ENCODE peak calls at places on chromosome 22, in seven cellular contexts. One of them, this sample, is unnamed.

GRCh38 chr22:34301569-34301968 is 381.3 kb upstream of the LARGE1 start:
- DNase-seq in upper lobe of right lung: no peak
- DNase-seq in astrocyte of the spinal cord: no peak
- DNase-seq in endodermal cell: no peak
- DNase-seq in cardiac muscle cell: peak
- DNase-seq in A673: no peak
- DNase-seq in pancreas: no peak
- DNase-seq in this sample: no peak

GRCh38 chr22:21446128-21446826 is 20.9 kb upstream of the TMEM191C start:
- DNase-seq in upper lobe of right lung: peak
- DNase-seq in astrocyte of the spinal cord: no peak
- DNase-seq in endodermal cell: peak
- DNase-seq in cardiac muscle cell: no peak
- DNase-seq in A673: no peak
- DNase-seq in pancreas: peak
- DNase-seq in this sample: no peak

GRCh38 chr22:19791243-19791642 is 30.7 kb downstream of the TBX1 start:
- DNase-seq in upper lobe of right lung: no peak
- DNase-seq in astrocyte of the spinal cord: no peak
- DNase-seq in endodermal cell: no peak
- DNase-seq in cardiac muscle cell: no peak
- DNase-seq in A673: no peak
- DNase-seq in pancreas: no peak
- DNase-seq in this sample: no peak

GRCh38 chr22:32334640-32335365 is 22.9 kb upstream of the RFPL3 start:
- DNase-seq in upper lobe of right lung: peak
- DNase-seq in astrocyte of the spinal cord: no peak
- DNase-seq in endodermal cell: peak
- DNase-seq in cardiac muscle cell: no peak
- DNase-seq in A673: no peak
- DNase-seq in pancreas: no peak
- DNase-seq in this sample: no peak

GRCh38 chr22:45604239-45604711 is 67.4 kb upstream of the ATXN10 start:
- DNase-seq in upper lobe of right lung: no peak
- DNase-seq in astrocyte of the spinal cord: peak
- DNase-seq in endodermal cell: no peak
- DNase-seq in cardiac muscle cell: no peak
- DNase-seq in A673: no peak
- DNase-seq in pancreas: peak
- DNase-seq in this sample: no peak

GRCh38 chr22:17612057-17612456 is 16.5 kb downstream of the ATP6V1E1 start:
- DNase-seq in upper lobe of right lung: no peak
- DNase-seq in astrocyte of the spinal cord: no peak
- DNase-seq in endodermal cell: no peak
- DNase-seq in cardiac muscle cell: no peak
- DNase-seq in A673: no peak
- DNase-seq in pancreas: no peak
- DNase-seq in this sample: no peak

GRCh38 chr22:29426476-29426875 is 11.9 kb upstream of the RFPL1 start:
- DNase-seq in upper lobe of right lung: no peak
- DNase-seq in astrocyte of the spinal cord: no peak
- DNase-seq in endodermal cell: no peak
- DNase-seq in cardiac muscle cell: no peak
- DNase-seq in A673: no peak
- DNase-seq in pancreas: no peak
- DNase-seq in this sample: no peak

GRCh38 chr22:29268511-29269229 is 602 bp downstream of the EWSR1 start:
- DNase-seq in upper lobe of right lung: peak
- DNase-seq in astrocyte of the spinal cord: peak
- DNase-seq in endodermal cell: peak
- DNase-seq in cardiac muscle cell: peak
- DNase-seq in A673: peak
- DNase-seq in pancreas: peak
- DNase-seq in this sample: peak

GRCh38 chr22:36295247-36295646 is 42.3 kb downstream of the APOL1 start:
- DNase-seq in upper lobe of right lung: no peak
- DNase-seq in astrocyte of the spinal cord: no peak
- DNase-seq in endodermal cell: no peak
- DNase-seq in cardiac muscle cell: no peak
- DNase-seq in A673: no peak
- DNase-seq in pancreas: no peak
- DNase-seq in this sample: no peak

GRCh38 chr22:45208696-45208992 is 32.0 kb downstream of the KIAA0930 start:
- DNase-seq in upper lobe of right lung: no peak
- DNase-seq in astrocyte of the spinal cord: no peak
- DNase-seq in endodermal cell: no peak
- DNase-seq in cardiac muscle cell: no peak
- DNase-seq in A673: no peak
- DNase-seq in pancreas: no peak
- DNase-seq in this sample: no peak

DNA sequence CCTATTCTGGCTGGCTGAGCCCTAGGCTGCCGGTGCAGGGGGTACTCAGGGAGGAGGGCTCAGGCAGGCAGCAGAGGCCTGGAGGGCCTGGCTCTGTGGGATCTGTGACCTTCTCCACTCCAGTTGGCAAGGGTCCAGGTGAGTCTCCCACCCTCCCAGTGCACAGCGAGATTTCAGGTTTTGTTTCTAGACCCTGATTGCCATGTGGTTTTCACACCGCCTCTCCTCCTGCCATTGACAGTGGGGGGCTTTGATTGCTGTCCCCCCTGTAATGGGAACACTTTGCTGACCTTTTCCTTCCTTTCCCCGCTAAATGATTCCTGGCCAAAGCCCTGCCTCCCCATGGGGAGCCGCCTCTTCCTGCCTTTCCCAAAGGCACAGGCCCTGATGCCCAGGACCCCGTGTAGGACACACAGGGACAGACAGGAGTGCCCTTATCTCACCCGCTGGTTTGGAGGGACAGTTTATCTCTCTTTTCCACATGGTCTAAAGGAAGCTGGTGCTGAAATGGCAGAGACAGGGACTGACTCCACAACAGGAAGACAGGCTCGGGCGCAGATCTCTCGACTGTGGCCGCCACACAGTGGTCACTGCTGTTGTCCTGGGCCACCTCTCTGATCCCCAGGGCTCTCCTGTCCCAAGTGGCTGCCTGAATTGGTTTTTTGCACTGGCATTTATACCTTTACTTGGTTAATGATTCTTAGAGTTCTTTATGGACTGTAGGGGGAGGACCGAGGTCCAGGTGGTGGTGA is 43.4 kb downstream of the BCR start:
- DNase-seq in upper lobe of right lung: no peak
- DNase-seq in astrocyte of the spinal cord: no peak
- DNase-seq in endodermal cell: no peak
- DNase-seq in cardiac muscle cell: peak
- DNase-seq in A673: no peak
- DNase-seq in pancreas: peak
- DNase-seq in this sample: no peak
- H3K4me3 ChIP-seq in upper lobe of right lung: no peak
- H3K4me3 ChIP-seq in astrocyte of the spinal cord: no peak
- H3K4me3 ChIP-seq in endodermal cell: no peak
- H3K4me3 ChIP-seq in cardiac muscle cell: no peak
- H3K4me3 ChIP-seq in A673: no peak
- H3K4me3 ChIP-seq in pancreas: no peak
- H3K4me3 ChIP-seq in this sample: no peak

DNA sequence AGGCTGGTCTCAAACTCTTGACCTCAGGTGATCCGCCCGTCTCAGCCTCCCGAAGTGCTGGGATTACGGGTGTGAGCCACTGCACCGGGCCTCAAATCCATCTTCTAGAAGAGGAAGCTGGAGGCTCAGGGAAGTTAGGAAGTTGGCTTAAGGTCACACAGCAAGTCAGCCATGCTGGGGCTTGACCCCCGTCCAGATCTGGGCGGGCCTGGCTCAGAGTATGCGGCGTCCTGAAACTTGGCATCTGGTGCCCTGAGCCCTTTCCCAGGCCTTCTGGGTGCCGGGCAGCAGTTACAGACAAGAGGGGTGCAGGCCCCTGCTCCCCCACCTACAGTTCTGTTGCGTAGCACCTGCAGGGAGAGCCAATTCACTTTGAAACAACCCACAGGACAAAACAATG is 11.2 kb downstream of the MPPED1 start:
- DNase-seq in upper lobe of right lung: no peak
- DNase-seq in astrocyte of the spinal cord: no peak
- DNase-seq in endodermal cell: no peak
- DNase-seq in cardiac muscle cell: no peak
- DNase-seq in A673: no peak
- DNase-seq in pancreas: no peak
- DNase-seq in this sample: no peak
- H3K4me3 ChIP-seq in upper lobe of right lung: no peak
- H3K4me3 ChIP-seq in astrocyte of the spinal cord: no peak
- H3K4me3 ChIP-seq in endodermal cell: no peak
- H3K4me3 ChIP-seq in cardiac muscle cell: no peak
- H3K4me3 ChIP-seq in A673: no peak
- H3K4me3 ChIP-seq in pancreas: no peak
- H3K4me3 ChIP-seq in this sample: no peak

GRCh38 chr22:50622723-50623327 is 5.1 kb downstream of the ARSA start:
- DNase-seq in upper lobe of right lung: no peak
- DNase-seq in astrocyte of the spinal cord: no peak
- DNase-seq in endodermal cell: peak
- DNase-seq in cardiac muscle cell: no peak
- DNase-seq in A673: no peak
- DNase-seq in pancreas: peak
- DNase-seq in this sample: no peak

GRCh38 chr22:50621491-50621880 is 6.5 kb downstream of the ARSA start:
- DNase-seq in upper lobe of right lung: peak
- DNase-seq in astrocyte of the spinal cord: no peak
- DNase-seq in endodermal cell: no peak
- DNase-seq in cardiac muscle cell: no peak
- DNase-seq in A673: no peak
- DNase-seq in pancreas: no peak
- DNase-seq in this sample: no peak

GRCh38 chr22:50620861-50621490 is 7.0 kb downstream of the ARSA start:
- DNase-seq in upper lobe of right lung: peak
- DNase-seq in astrocyte of the spinal cord: peak
- DNase-seq in endodermal cell: no peak
- DNase-seq in cardiac muscle cell: no peak
- DNase-seq in A673: no peak
- DNase-seq in pancreas: no peak
- DNase-seq in this sample: no peak

GRCh38 chr22:50624347-50625130 is 3.4 kb downstream of the ARSA start:
- DNase-seq in upper lobe of right lung: peak
- DNase-seq in astrocyte of the spinal cord: no peak
- DNase-seq in endodermal cell: no peak
- DNase-seq in cardiac muscle cell: no peak
- DNase-seq in A673: no peak
- DNase-seq in pancreas: no peak
- DNase-seq in this sample: no peak

DNA sequence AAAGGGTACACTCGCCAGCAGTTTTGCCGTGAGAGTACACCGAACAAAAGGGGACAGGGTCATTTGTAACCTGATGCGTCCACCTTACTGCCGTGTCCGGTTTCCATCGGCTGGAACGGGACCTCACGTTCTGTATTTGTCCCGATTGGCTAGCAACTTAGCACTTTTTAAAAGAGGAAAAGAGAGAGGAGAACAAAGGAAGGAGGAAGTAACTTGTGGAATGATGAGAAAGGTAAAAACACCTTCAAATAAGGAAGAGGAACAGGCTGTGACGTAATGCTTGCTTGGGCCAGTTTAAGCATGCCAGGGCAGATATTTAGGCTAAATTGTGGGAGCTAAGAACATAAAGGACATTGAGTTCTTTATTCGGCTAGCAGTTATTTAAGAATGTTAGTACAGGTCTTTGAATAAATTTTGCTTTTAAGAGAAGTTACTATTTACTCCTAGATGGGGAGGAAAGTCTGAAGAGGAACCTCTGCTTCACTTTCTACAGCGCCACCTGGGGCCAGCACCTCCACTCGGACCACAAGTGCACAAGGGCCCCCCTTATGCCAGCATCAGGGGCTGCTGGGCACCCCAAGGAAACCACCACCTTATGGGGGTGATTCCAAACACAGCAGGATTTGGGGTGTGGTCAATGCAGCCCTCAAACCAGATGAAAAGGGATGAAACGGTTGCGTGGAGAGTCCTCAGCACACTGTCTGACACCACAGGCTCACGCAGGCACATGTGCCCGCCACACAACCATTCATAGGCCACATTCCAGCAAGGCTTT is 5.8 kb downstream of the ARSA start:
- DNase-seq in upper lobe of right lung: peak
- DNase-seq in astrocyte of the spinal cord: no peak
- DNase-seq in endodermal cell: peak
- DNase-seq in cardiac muscle cell: no peak
- DNase-seq in A673: no peak
- DNase-seq in pancreas: no peak
- DNase-seq in this sample: peak
- H3K4me3 ChIP-seq in upper lobe of right lung: peak
- H3K4me3 ChIP-seq in astrocyte of the spinal cord: no peak
- H3K4me3 ChIP-seq in endodermal cell: no peak
- H3K4me3 ChIP-seq in cardiac muscle cell: peak
- H3K4me3 ChIP-seq in A673: no peak
- H3K4me3 ChIP-seq in pancreas: no peak
- H3K4me3 ChIP-seq in this sample: peak

GRCh38 chr22:42357221-42357620 is 75.0 kb downstream of the NFAM1 start:
- DNase-seq in upper lobe of right lung: no peak
- DNase-seq in astrocyte of the spinal cord: no peak
- DNase-seq in endodermal cell: no peak
- DNase-seq in cardiac muscle cell: no peak
- DNase-seq in A673: no peak
- DNase-seq in pancreas: no peak
- DNase-seq in this sample: no peak

GRCh38 chr22:42356547-42356946 is 75.7 kb downstream of the NFAM1 start:
- DNase-seq in upper lobe of right lung: no peak
- DNase-seq in astrocyte of the spinal cord: no peak
- DNase-seq in endodermal cell: no peak
- DNase-seq in cardiac muscle cell: no peak
- DNase-seq in A673: no peak
- DNase-seq in pancreas: no peak
- DNase-seq in this sample: no peak

GRCh38 chr22:42357634-42358296 is 74.4 kb downstream of the NFAM1 start:
- DNase-seq in upper lobe of right lung: peak
- DNase-seq in astrocyte of the spinal cord: no peak
- DNase-seq in endodermal cell: no peak
- DNase-seq in cardiac muscle cell: no peak
- DNase-seq in A673: no peak
- DNase-seq in pancreas: peak
- DNase-seq in this sample: peak

GRCh38 chr22:42360348-42360747 is 71.9 kb downstream of the NFAM1 start:
- DNase-seq in upper lobe of right lung: no peak
- DNase-seq in astrocyte of the spinal cord: no peak
- DNase-seq in endodermal cell: no peak
- DNase-seq in cardiac muscle cell: no peak
- DNase-seq in A673: no peak
- DNase-seq in pancreas: no peak
- DNase-seq in this sample: no peak

GRCh38 chr22:42358643-42359558 is 73.3 kb downstream of the NFAM1 start:
- DNase-seq in upper lobe of right lung: no peak
- DNase-seq in astrocyte of the spinal cord: no peak
- DNase-seq in endodermal cell: no peak
- DNase-seq in cardiac muscle cell: no peak
- DNase-seq in A673: no peak
- DNase-seq in pancreas: no peak
- DNase-seq in this sample: peak
- H3K4me3 ChIP-seq in upper lobe of right lung: no peak
- H3K4me3 ChIP-seq in astrocyte of the spinal cord: no peak
- H3K4me3 ChIP-seq in endodermal cell: no peak
- H3K4me3 ChIP-seq in cardiac muscle cell: no peak
- H3K4me3 ChIP-seq in A673: no peak
- H3K4me3 ChIP-seq in pancreas: no peak
- H3K4me3 ChIP-seq in this sample: no peak